ENCODE peak calls at places on chromosomes 5 and 9, in four cellular contexts. W is right atrium auricular region; B is activated naive CD4-positive, alpha-beta T cell treated with anti-CD3 and anti-CD28 coated beads for 36 hours; R is neural crest cell. M is an unnamed sample.

GRCh38 chr9:78539904-78540303 is 243.0 kb downstream of the PSAT1 start:
- DNase-seq in B (no peak), W (no peak), R (no peak), M (no peak)

GRCh38 chr5:120155873-120156272 is 308.2 kb upstream of the PRR16 start:
- DNase-seq in W (no peak), B (no peak), R (no peak), M (no peak)

GRCh38 chr5:63768221-63768620 is 194.0 kb downstream of the HTR1A start:
- DNase-seq in B (no peak), R (no peak), W (no peak), M (no peak)

GRCh38 chr5:131595088-131596033 is 39.7 kb downstream of the RAPGEF6 start:
- DNase-seq in B (peak; percentile 37), W (no peak), R (no peak), M (no peak)

GRCh38 chr9:16496908-16497307 is 373.6 kb downstream of the BNC2 start:
- DNase-seq in W (no peak), R (no peak), B (no peak), M (no peak)

GRCh38 chr9:2418619-2419018 is 203.0 kb upstream of the VLDLR start:
- DNase-seq in R (no peak), B (no peak), W (no peak), M (no peak)

GRCh38 chr5:52999357-52999949 is 10.3 kb downstream of the ITGA2 start:
- DNase-seq in R (no peak), B (no peak), W (no peak), M (no peak)

GRCh38 chr5:98042961-98043360 is 730.5 kb upstream of the RGMB start:
- DNase-seq in B (no peak), R (no peak), W (no peak), M (no peak)

GRCh38 chr5:6753851-6754250 is 40.6 kb downstream of the TENT4A start:
- DNase-seq in B (no peak), W (no peak), R (no peak), M (no peak)

M was measured in posterior cingulate gyrus.